ENCODE peak calls at places on chromosomes 13 and 19, in ten cellular contexts. E is tibial nerve, S is ovary, D is spleen, K is adrenal gland, Y is gastrocnemius medialis, A is A549, O is endothelial cell of umbilical vein, G is upper lobe of left lung, L is uterus. B is an unnamed sample.

GRCh38 chr13:72097568-72097967 is 230.6 kb upstream of the DACH1 start:
- DNase-seq in E (no peak), S (no peak), D (no peak), K (no peak), Y (no peak), A (no peak), O (no peak), G (no peak), L (no peak), B (no peak)

GRCh38 chr13:97849305-97849704 is 104.2 kb upstream of the IPO5 start:
- DNase-seq in E (no peak), S (no peak), D (no peak), K (no peak), Y (no peak), A (peak; percentile 13), O (peak; percentile 66), G (no peak), L (no peak), B (no peak)

GRCh38 chr13:73215807-73216206 is 157.0 kb downstream of the KLF5 start:
- DNase-seq in E (no peak), S (no peak), D (no peak), K (no peak), Y (no peak), A (no peak), O (no peak), G (peak; percentile 55), L (no peak), B (no peak)

GRCh38 chr19:41699968-41700323 is 8.5 kb upstream of the CEACAM5 start:
- DNase-seq in E (no peak), S (no peak), D (no peak), K (no peak), Y (no peak), A (no peak), O (no peak), G (no peak), L (no peak), B (no peak)

GRCh38 chr19:31220540-31220939 is 128.7 kb downstream of the TSHZ3 start:
- DNase-seq in E (no peak), S (no peak), D (no peak), K (no peak), Y (no peak), A (no peak), O (no peak), G (no peak), L (no peak), B (peak; percentile 3)

GRCh38 chr19:16268676-16269319 is 55.8 kb upstream of the KLF2 start:
- DNase-seq in E (no peak), S (no peak), D (no peak), K (no peak), Y (no peak), A (no peak), O (no peak), G (no peak), L (no peak), B (no peak)

GRCh38 chr13:57632276-57633140 is 964 bp downstream of the PCDH17 start:
- DNase-seq in E (no peak), S (peak; percentile 10), D (peak; percentile 72), K (peak; percentile 59), Y (no peak), A (no peak), O (peak; percentile 39), G (no peak), L (no peak), B (peak; percentile 15)

GRCh38 chr13:97307882-97308624 is 85.9 kb downstream of the MBNL2 start:
- DNase-seq in E (no peak), S (no peak), D (no peak), K (no peak), Y (no peak), A (peak; percentile 50), O (peak; percentile 87), G (no peak), L (no peak), B (peak; percentile 30)

DNA sequence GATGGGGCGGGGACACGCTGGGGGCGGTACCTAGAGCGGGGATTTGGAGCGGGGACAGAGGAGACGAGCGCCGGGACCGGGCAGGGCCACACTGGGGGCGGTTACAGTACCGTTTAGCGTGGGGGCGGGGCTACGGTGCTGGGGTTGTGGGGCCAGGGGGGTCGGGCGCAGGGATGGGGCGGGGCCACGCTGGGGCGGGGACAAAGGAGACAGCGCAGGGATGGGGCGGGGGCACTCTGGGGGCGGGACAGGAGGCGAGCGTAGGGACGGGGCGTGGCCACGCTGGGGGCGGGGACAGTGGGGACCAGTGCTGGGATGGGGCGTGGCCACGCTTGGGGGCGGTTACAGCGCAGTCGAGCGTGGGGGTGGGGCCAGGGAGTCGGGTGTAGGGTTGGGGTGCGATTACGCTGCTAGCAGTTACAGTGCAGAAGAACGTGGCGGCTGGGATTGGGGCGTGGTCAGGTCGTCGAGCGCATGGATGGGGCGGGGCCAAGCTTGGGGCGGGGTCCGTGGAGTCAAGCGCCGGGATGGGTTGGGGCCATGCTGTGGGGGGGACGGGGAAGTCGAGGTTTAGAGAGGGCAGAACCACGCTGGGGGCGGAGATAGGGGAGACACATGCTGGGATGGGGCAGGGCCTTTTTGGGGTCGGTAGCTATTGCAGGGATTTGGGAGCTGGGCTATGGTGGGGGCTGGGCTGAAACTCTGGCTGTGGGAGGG is 660 bp downstream of the ALKBH7 start:
- DNase-seq in E (peak; percentile 99), S (peak; percentile 100), D (peak; percentile 100), K (peak; percentile 99), Y (peak; percentile 95), A (peak; percentile 65), O (peak; percentile 98), G (peak; percentile 99), L (peak; percentile 99), B (peak; percentile 99)
- TF ChIP-seq POLR2A in E (no peak), S (no peak), D (no peak), K (no peak), Y (no peak), A (no peak), O (no peak), G (no peak), L (no peak), B (no peak)

DNA sequence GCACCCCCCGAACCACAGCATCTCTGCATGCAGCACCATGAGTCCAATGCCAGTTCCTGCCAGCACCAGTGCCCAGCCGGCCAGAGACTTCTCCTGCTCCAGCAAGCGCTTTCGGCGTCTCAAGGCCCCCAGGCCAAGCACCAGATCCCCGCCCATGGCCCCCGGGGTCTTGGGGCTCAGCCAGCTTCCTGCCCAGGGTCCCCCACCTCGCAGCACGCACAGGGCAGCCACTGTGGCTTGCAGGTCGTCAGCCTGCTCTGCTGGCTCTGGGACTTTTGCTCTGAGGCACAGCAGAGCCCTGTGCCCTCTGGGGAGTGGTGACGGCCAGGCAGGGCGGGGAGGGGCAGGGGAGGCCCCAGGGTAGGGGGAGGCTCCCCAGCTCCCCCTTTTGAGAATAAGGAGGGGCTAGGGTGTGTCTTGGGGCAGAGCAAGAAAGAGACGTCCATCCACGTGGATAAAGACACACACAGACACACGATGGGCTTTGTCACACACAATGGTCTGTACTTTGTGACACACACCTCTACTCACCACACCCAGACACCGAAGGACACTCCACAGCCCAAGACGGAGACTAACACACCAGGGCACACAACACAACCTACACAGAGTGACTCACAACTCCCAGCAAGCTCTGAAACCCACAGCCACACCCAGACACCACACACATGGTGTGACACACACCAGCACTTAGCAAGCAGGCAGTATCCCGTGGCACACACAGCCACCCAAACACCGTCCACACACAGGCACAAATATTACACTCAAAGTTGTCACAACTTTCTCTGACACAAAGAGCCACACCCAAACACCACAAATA is at the start of gene KCNN4:
- DNase-seq in E (no peak), S (no peak), D (peak; percentile 92), K (no peak), Y (no peak), A (peak; percentile 77), O (no peak), G (no peak), L (no peak), B (no peak)
- H3K27ac ChIP-seq in E (peak within 1 kb of the TSS; percentile 59), S (no peak within 1 kb of the TSS), D (peak within 1 kb of the TSS; percentile 78), K (no peak within 1 kb of the TSS), Y (no peak within 1 kb of the TSS), A (peak within 1 kb of the TSS; percentile 95), O (no peak within 1 kb of the TSS), G (no peak within 1 kb of the TSS), L (no peak within 1 kb of the TSS), B (no peak within 1 kb of the TSS)

GRCh38 chr19:47075179-47075811 is 26.9 kb upstream of the TMEM160 start:
- DNase-seq in E (no peak), S (no peak), D (peak; percentile 89), K (no peak), Y (no peak), A (no peak), O (no peak), G (peak; percentile 53), L (no peak), B (no peak)
- TF ChIP-seq POLR2A in E (no peak), S (no peak), D (no peak), K (no peak), Y (no peak), A (no peak), O (no peak), G (no peak), L (no peak), B (no peak)

GRCh38 chr19:6791237-6791636 is 18.7 kb downstream of the VAV1 start:
- DNase-seq in E (no peak), S (no peak), D (no peak), K (no peak), Y (no peak), A (no peak), O (no peak), G (no peak), L (no peak), B (no peak)
- H3K27ac ChIP-seq in E (no peak overlapping the region), S (no peak overlapping the region), D (no peak overlapping the region), K (no peak overlapping the region), Y (no peak overlapping the region), A (no peak overlapping the region), O (no peak overlapping the region), G (no peak overlapping the region), L (no peak overlapping the region), B (no peak overlapping the region)

GRCh38 chr19:44071824-44072542 is at the start of gene ZNF284:
- DNase-seq in E (peak; percentile 77), S (peak; percentile 81), D (peak; percentile 93), K (peak; percentile 95), Y (peak; percentile 87), A (peak; percentile 96), O (peak; percentile 91), G (peak; percentile 90), L (peak; percentile 83), B (peak; percentile 86)
- TF ChIP-seq POLR2A in E (no peak), S (no peak), D (no peak), K (no peak), Y (peak; percentile 20), A (no peak), O (peak; percentile 64), G (no peak), L (no peak), B (peak; percentile 49)